ENCODE peak calls at places on chromosome 1, in eight cellular contexts. I is hypothalamus; C is GM12891; M is stimulated activated CD4-positive, alpha-beta T cell treated with anti-CD3 and anti-CD28 coated beads, TNF-alpha, amount 100 ng/mL, for 1 hour; W is GM13976; Y is M059J; O is transverse colon; S is NT2/D1. U is an unnamed sample.
A peak's percentile ranks its signal among the peaks of the same experiment; 100 is the strongest.

GRCh38 chr1:99674115-99674514 is 28.2 kb downstream of the PALMD start:
- DNase-seq in I (no peak), C (no peak), M (no peak), W (no peak), Y (no peak), O (no peak), S (no peak), U (no peak)

GRCh38 chr1:110726755-110727154 is 52.0 kb upstream of the KCNA3 start:
- DNase-seq in I (no peak), C (peak; percentile 53), M (no peak), W (peak; percentile 77), Y (no peak), O (no peak), S (no peak), U (no peak)

GRCh38 chr1:5619469-5619868 is 372.8 kb downstream of the NPHP4 start:
- DNase-seq in I (no peak), C (no peak), M (no peak), W (no peak), Y (no peak), O (no peak), S (no peak), U (no peak)

GRCh38 chr1:247409869-247410544 is 6.0 kb upstream of the NLRP3 start:
- DNase-seq in I (no peak), C (peak; percentile 55), M (peak; percentile 23), W (peak; percentile 84), Y (no peak), O (no peak), S (no peak), U (no peak)

GRCh38 chr1:64469977-64470669 is at the start of gene CACHD1:
- DNase-seq in I (peak; percentile 62), C (peak; percentile 67), M (peak; percentile 57), W (peak; percentile 78), Y (peak; percentile 56), O (peak; percentile 63), S (peak; percentile 85), U (peak; percentile 87)

GRCh38 chr1:45685308-45686080 is 839 bp downstream of the GPBP1L1 start:
- DNase-seq in I (no peak), C (peak; percentile 5), M (no peak), W (no peak), Y (no peak), O (no peak), S (no peak), U (no peak)

GRCh38 chr1:234958702-234959649 is 169.7 kb downstream of the TOMM20 start:
- DNase-seq in I (no peak), C (no peak), M (no peak), W (no peak), Y (peak; percentile 44), O (no peak), S (no peak), U (peak; percentile 42)

GRCh38 chr1:178500936-178501554 is 4.3 kb upstream of the CLEC20A start:
- DNase-seq in I (no peak), C (no peak), M (no peak), W (no peak), Y (no peak), O (no peak), S (no peak), U (no peak)

GRCh38 chr1:55536466-55536865 is 321.3 kb upstream of the USP24 start:
- DNase-seq in I (no peak), C (no peak), M (no peak), W (no peak), Y (no peak), O (no peak), S (no peak), U (no peak)

GRCh38 chr1:110188116-110188618 is 21.9 kb upstream of the KCNC4 start:
- DNase-seq in I (no peak), C (no peak), M (no peak), W (no peak), Y (peak; percentile 84), O (no peak), S (no peak), U (no peak)

U was measured in ureter.